ENCODE peak calls at places on chromosomes 3 and 15, in six cellular contexts. V is iPS DF 6.9, C is tibial artery, J is psoas muscle, Z is HCT116, Y is right cardiac atrium. F is an unnamed sample. For H3K9me3, the result is how much of the 10 kb centered on the place peaks cover.

GRCh38 chr3:43286886-43287301 is 554 bp downstream of the SNRK start:
- DNase-seq in V (no peak), C (no peak), J (no peak), Z (no peak), Y (no peak), F (peak)

GRCh38 chr3:162082516-162082915 is 585.9 kb downstream of the OTOL1 start:
- DNase-seq in V (no peak), C (no peak), J (no peak), Z (no peak), Y (no peak), F (no peak)

GRCh38 chr3:178699810-178700209 is 163.6 kb downstream of the KCNMB2 start:
- DNase-seq in V (no peak), C (no peak), J (no peak), Z (no peak), Y (no peak), F (no peak)

GRCh38 chr15:65312400-65312916 is 8.0 kb downstream of the RNU5B-1 start:
- DNase-seq in V (no peak), C (no peak), J (peak), Z (no peak), Y (peak), F (no peak)

GRCh38 chr3:72375237-72376154 is 472.7 kb downstream of the SHQ1 start:
- DNase-seq in V (no peak), C (no peak), J (no peak), Z (no peak), Y (no peak), F (no peak)

GRCh38 chr15:68658641-68659358 is 80.0 kb downstream of the CORO2B start:
- DNase-seq in V (no peak), C (no peak), J (no peak), Z (no peak), Y (no peak), F (peak)

GRCh38 chr3:56878046-56878445 is 76.3 kb upstream of the ARHGEF3 start:
- DNase-seq in V (no peak), C (no peak), J (no peak), Z (no peak), Y (no peak), F (no peak)

GRCh38 chr3:181723568-181724431 is 12.1 kb downstream of the SOX2 start:
- DNase-seq in V (no peak), C (no peak), J (no peak), Z (no peak), Y (no peak), F (no peak)

GRCh38 chr3:71060536-71060935 is 523.0 kb downstream of the FOXP1 start:
- DNase-seq in V (no peak), C (no peak), J (no peak), Z (no peak), Y (no peak), F (no peak)

GRCh38 chr3:14203521-14204079 is 25.0 kb downstream of the LSM3 start:
- DNase-seq in V (peak), C (peak), J (peak), Z (peak), Y (peak), F (peak)

GRCh38 chr3:43317461-43318316 is 31.3 kb downstream of the SNRK start:
- DNase-seq in V (no peak), C (no peak), J (no peak), Z (no peak), Y (no peak), F (no peak)

GRCh38 chr3:184693011-184693975 is 18.6 kb downstream of the MAGEF1 start:
- DNase-seq in V (no peak), C (no peak), J (no peak), Z (no peak), Y (no peak), F (peak)

GRCh38 chr3:120796944-120797343 is 54.4 kb downstream of the GTF2E1 start:
- DNase-seq in V (no peak), C (no peak), J (no peak), Z (no peak), Y (no peak), F (no peak)

DNA sequence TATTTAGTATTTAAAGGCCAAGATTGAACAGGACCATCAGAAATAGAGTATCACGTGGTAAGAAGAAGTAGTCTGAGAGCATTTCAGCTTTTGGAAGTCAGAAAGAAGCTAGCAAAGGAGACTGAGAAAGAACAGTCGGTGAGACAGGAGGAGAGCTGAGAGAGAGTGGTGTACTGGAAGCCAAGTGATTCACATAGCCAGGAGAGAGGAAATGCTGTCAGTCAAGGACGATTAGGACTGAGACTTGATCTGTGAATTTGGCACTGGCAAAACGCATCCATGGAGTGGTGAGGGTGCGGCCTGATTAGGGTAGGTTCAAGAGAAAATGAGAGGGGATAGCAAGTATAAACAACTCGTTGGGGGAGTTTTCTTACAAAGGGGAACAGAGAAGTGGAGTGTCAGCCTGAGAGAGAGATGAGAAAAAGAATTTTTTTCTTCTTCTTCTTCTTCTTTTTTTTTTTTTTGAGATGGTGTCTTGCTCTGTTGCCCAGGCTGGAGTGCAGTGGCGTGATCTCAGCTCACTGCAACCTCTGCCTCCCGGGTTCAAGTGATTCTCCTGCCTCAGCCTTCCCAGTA is 44.9 kb downstream of the CHD2 start:
- DNase-seq in V (no peak), C (no peak), J (no peak), Z (no peak), Y (no peak), F (no peak)
- H3K9me3 ChIP-seq in V (under half), C (under half), J (under half), Z (under half), Y (under half), F (under half)

DNA sequence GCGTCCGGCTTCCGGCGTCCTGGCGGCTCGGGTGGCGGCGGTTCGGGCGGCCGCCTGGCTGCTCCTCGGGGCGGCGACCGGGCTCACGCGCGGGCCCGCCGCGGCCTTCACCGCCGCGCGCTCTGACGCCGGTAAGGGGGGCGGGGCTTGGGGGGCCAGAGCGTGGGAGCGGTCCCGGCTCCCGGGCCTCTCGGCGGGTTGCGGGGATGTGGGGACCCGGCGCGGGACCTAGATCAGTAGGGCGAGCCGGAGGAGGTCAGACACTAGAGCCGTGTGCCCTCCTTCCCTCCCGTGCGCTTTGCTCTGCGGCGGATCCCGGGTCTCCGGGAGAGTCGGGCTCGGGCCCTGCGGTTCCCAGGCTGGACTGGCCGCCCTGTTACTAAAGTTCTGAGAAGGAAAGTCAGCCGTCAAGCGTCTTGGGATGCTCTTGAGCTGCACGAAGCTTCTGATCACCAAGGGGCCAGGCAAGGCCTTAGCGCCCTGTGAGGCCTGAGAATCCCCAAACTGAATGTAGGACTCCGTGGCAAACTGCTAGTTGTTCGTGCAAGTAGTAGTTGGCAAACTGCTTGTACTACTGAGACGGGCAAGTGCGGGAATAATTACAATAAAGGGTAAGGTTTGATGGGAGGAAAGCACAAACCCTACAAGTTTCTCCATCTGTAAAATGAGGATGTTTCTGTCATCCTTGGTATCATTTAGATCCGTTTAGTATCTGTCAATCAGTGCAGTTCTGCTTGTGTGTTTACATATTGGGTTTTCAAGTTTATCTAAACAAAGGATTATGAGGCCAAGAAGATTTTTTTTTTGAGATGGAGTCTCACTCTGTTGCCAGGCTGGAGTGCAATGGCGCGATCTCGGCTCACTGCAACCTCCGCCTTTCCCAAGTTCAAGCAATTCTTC is 587 bp downstream of the PIGX start:
- DNase-seq in V (no peak), C (peak), J (peak), Z (no peak), Y (peak), F (peak)
- H3K27ac ChIP-seq in V (no peak), C (peak), J (peak), Z (peak), Y (peak), F (peak)

GRCh38 chr15:25054943-25055342 is 100.2 kb downstream of the SNRPN start:
- DNase-seq in V (no peak), C (no peak), J (no peak), Z (no peak), Y (no peak), F (no peak)
- H3K9me3 ChIP-seq in V (under half), C (half or more), J (half or more), Z (half or more), Y (half or more), F (half or more)

GRCh38 chr15:34437687-34438086 is at the start of gene GOLGA8A:
- DNase-seq in V (no peak), C (peak), J (peak), Z (peak), Y (peak), F (peak)
- H3K27ac ChIP-seq in V (no peak), C (peak), J (peak), Z (peak), Y (peak), F (no peak)

DNA sequence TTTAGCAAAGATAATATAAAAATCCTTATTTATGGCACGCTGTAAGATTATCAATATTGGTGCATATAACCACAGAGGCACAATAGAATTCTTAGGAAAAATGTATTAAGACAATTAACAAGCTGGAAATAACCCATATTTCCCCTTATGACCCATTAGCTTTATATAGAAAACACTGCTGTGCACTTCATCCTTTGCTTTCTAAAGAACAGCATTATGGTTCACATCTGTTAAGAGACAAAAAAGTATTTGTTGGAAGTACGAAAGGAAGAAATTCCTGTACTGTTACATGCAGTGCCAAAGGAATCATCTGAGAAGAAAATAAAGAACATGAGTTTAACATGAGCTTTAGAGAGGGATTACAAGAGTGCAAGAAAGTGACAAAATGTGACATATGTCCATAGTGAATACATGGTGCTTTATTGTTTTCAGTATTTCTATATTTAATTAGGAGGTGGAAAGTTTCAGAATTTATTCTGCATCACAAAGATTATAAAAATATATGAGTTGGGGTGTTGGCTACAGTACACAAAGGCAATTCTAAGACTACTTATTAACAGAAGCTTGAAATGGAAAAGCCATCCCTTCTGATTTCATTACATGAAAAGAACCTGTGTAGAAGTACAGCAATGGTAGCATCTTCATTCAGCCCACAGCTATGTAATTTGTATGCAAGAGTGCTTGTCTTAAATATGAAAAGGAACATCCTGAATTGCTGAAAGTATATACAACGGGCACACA is 6.8 kb downstream of the UBE3A start:
- DNase-seq in V (no peak), C (no peak), J (no peak), Z (no peak), Y (no peak), F (no peak)
- H3K9me3 ChIP-seq in V (under half), C (under half), J (under half), Z (under half), Y (under half), F (under half)